ENCODE peak calls at places on chromosome 17, in six cellular contexts. One of them, this sample, is unnamed.

GRCh38 chr17:78716814-78717393 is 65.2 kb downstream of the CYTH1 start:
- DNase-seq in activated naive CD8-positive, alpha-beta T cell treated with anti-CD3 and anti-CD28 coated beads, Interleukin-2, amount 50 U/mL, for 24 hours: no peak
- DNase-seq in stimulated activated CD4-positive, alpha-beta T cell treated with anti-CD3 and anti-CD28 coated beads, Interleukin-1b, Interleukin-23, amount 100 ng/mL, for 1 hour: no peak
- DNase-seq in KBM-7: no peak
- DNase-seq in renal cortical epithelial cell: peak
- DNase-seq in stimulated activated CD8-positive, alpha-beta memory T cell treated with anti-CD3 and anti-CD28 coated beads, Interleukin-4, amount 100 ng/mL, for 1 hour: no peak
- DNase-seq in this sample: peak

GRCh38 chr17:79826210-79826680 is 13.0 kb downstream of the CBX4 start:
- DNase-seq in activated naive CD8-positive, alpha-beta T cell treated with anti-CD3 and anti-CD28 coated beads, Interleukin-2, amount 50 U/mL, for 24 hours: no peak
- DNase-seq in stimulated activated CD4-positive, alpha-beta T cell treated with anti-CD3 and anti-CD28 coated beads, Interleukin-1b, Interleukin-23, amount 100 ng/mL, for 1 hour: no peak
- DNase-seq in KBM-7: peak
- DNase-seq in renal cortical epithelial cell: no peak
- DNase-seq in stimulated activated CD8-positive, alpha-beta memory T cell treated with anti-CD3 and anti-CD28 coated beads, Interleukin-4, amount 100 ng/mL, for 1 hour: no peak
- DNase-seq in this sample: no peak

GRCh38 chr17:57662644-57663308 is 82.3 kb downstream of the CCDC182 start:
- DNase-seq in activated naive CD8-positive, alpha-beta T cell treated with anti-CD3 and anti-CD28 coated beads, Interleukin-2, amount 50 U/mL, for 24 hours: peak
- DNase-seq in stimulated activated CD4-positive, alpha-beta T cell treated with anti-CD3 and anti-CD28 coated beads, Interleukin-1b, Interleukin-23, amount 100 ng/mL, for 1 hour: no peak
- DNase-seq in KBM-7: peak
- DNase-seq in renal cortical epithelial cell: peak
- DNase-seq in stimulated activated CD8-positive, alpha-beta memory T cell treated with anti-CD3 and anti-CD28 coated beads, Interleukin-4, amount 100 ng/mL, for 1 hour: no peak
- DNase-seq in this sample: peak

GRCh38 chr17:4229627-4230026 is 34.2 kb downstream of the ANKFY1 start:
- DNase-seq in activated naive CD8-positive, alpha-beta T cell treated with anti-CD3 and anti-CD28 coated beads, Interleukin-2, amount 50 U/mL, for 24 hours: no peak
- DNase-seq in stimulated activated CD4-positive, alpha-beta T cell treated with anti-CD3 and anti-CD28 coated beads, Interleukin-1b, Interleukin-23, amount 100 ng/mL, for 1 hour: no peak
- DNase-seq in KBM-7: no peak
- DNase-seq in renal cortical epithelial cell: peak
- DNase-seq in stimulated activated CD8-positive, alpha-beta memory T cell treated with anti-CD3 and anti-CD28 coated beads, Interleukin-4, amount 100 ng/mL, for 1 hour: no peak
- DNase-seq in this sample: peak

GRCh38 chr17:28317099-28317964 is 1.7 kb upstream of the TMEM97 start:
- DNase-seq in activated naive CD8-positive, alpha-beta T cell treated with anti-CD3 and anti-CD28 coated beads, Interleukin-2, amount 50 U/mL, for 24 hours: no peak
- DNase-seq in stimulated activated CD4-positive, alpha-beta T cell treated with anti-CD3 and anti-CD28 coated beads, Interleukin-1b, Interleukin-23, amount 100 ng/mL, for 1 hour: no peak
- DNase-seq in KBM-7: no peak
- DNase-seq in renal cortical epithelial cell: no peak
- DNase-seq in stimulated activated CD8-positive, alpha-beta memory T cell treated with anti-CD3 and anti-CD28 coated beads, Interleukin-4, amount 100 ng/mL, for 1 hour: no peak
- DNase-seq in this sample: no peak

GRCh38 chr17:15516150-15516549 is 47.1 kb downstream of the TVP23C start:
- DNase-seq in activated naive CD8-positive, alpha-beta T cell treated with anti-CD3 and anti-CD28 coated beads, Interleukin-2, amount 50 U/mL, for 24 hours: no peak
- DNase-seq in stimulated activated CD4-positive, alpha-beta T cell treated with anti-CD3 and anti-CD28 coated beads, Interleukin-1b, Interleukin-23, amount 100 ng/mL, for 1 hour: no peak
- DNase-seq in KBM-7: no peak
- DNase-seq in renal cortical epithelial cell: peak
- DNase-seq in stimulated activated CD8-positive, alpha-beta memory T cell treated with anti-CD3 and anti-CD28 coated beads, Interleukin-4, amount 100 ng/mL, for 1 hour: no peak
- DNase-seq in this sample: no peak

GRCh38 chr17:57608369-57609124 is 136.6 kb downstream of the CCDC182 start:
- DNase-seq in activated naive CD8-positive, alpha-beta T cell treated with anti-CD3 and anti-CD28 coated beads, Interleukin-2, amount 50 U/mL, for 24 hours: no peak
- DNase-seq in stimulated activated CD4-positive, alpha-beta T cell treated with anti-CD3 and anti-CD28 coated beads, Interleukin-1b, Interleukin-23, amount 100 ng/mL, for 1 hour: no peak
- DNase-seq in KBM-7: no peak
- DNase-seq in renal cortical epithelial cell: no peak
- DNase-seq in stimulated activated CD8-positive, alpha-beta memory T cell treated with anti-CD3 and anti-CD28 coated beads, Interleukin-4, amount 100 ng/mL, for 1 hour: no peak
- DNase-seq in this sample: no peak

GRCh38 chr17:45339646-45340605 is 23.1 kb upstream of the MAP3K14 start:
- DNase-seq in activated naive CD8-positive, alpha-beta T cell treated with anti-CD3 and anti-CD28 coated beads, Interleukin-2, amount 50 U/mL, for 24 hours: no peak
- DNase-seq in stimulated activated CD4-positive, alpha-beta T cell treated with anti-CD3 and anti-CD28 coated beads, Interleukin-1b, Interleukin-23, amount 100 ng/mL, for 1 hour: no peak
- DNase-seq in KBM-7: no peak
- DNase-seq in renal cortical epithelial cell: no peak
- DNase-seq in stimulated activated CD8-positive, alpha-beta memory T cell treated with anti-CD3 and anti-CD28 coated beads, Interleukin-4, amount 100 ng/mL, for 1 hour: no peak
- DNase-seq in this sample: no peak

GRCh38 chr17:41917192-41917591 is 1.6 kb downstream of the ACLY start:
- DNase-seq in activated naive CD8-positive, alpha-beta T cell treated with anti-CD3 and anti-CD28 coated beads, Interleukin-2, amount 50 U/mL, for 24 hours: no peak
- DNase-seq in stimulated activated CD4-positive, alpha-beta T cell treated with anti-CD3 and anti-CD28 coated beads, Interleukin-1b, Interleukin-23, amount 100 ng/mL, for 1 hour: no peak
- DNase-seq in KBM-7: no peak
- DNase-seq in renal cortical epithelial cell: peak
- DNase-seq in stimulated activated CD8-positive, alpha-beta memory T cell treated with anti-CD3 and anti-CD28 coated beads, Interleukin-4, amount 100 ng/mL, for 1 hour: no peak
- DNase-seq in this sample: peak

GRCh38 chr17:8611135-8611534 is 19.4 kb downstream of the MYH10 start:
- DNase-seq in activated naive CD8-positive, alpha-beta T cell treated with anti-CD3 and anti-CD28 coated beads, Interleukin-2, amount 50 U/mL, for 24 hours: no peak
- DNase-seq in stimulated activated CD4-positive, alpha-beta T cell treated with anti-CD3 and anti-CD28 coated beads, Interleukin-1b, Interleukin-23, amount 100 ng/mL, for 1 hour: no peak
- DNase-seq in KBM-7: no peak
- DNase-seq in renal cortical epithelial cell: no peak
- DNase-seq in stimulated activated CD8-positive, alpha-beta memory T cell treated with anti-CD3 and anti-CD28 coated beads, Interleukin-4, amount 100 ng/mL, for 1 hour: no peak
- DNase-seq in this sample: no peak

GRCh38 chr17:8745586-8746500 is 1.2 kb upstream of the CCDC42 start:
- DNase-seq in activated naive CD8-positive, alpha-beta T cell treated with anti-CD3 and anti-CD28 coated beads, Interleukin-2, amount 50 U/mL, for 24 hours: peak
- DNase-seq in stimulated activated CD4-positive, alpha-beta T cell treated with anti-CD3 and anti-CD28 coated beads, Interleukin-1b, Interleukin-23, amount 100 ng/mL, for 1 hour: peak
- DNase-seq in KBM-7: peak
- DNase-seq in renal cortical epithelial cell: peak
- DNase-seq in stimulated activated CD8-positive, alpha-beta memory T cell treated with anti-CD3 and anti-CD28 coated beads, Interleukin-4, amount 100 ng/mL, for 1 hour: peak
- DNase-seq in this sample: peak

GRCh38 chr17:57806083-57806830 is 43.6 kb downstream of the MRPS23 start:
- DNase-seq in activated naive CD8-positive, alpha-beta T cell treated with anti-CD3 and anti-CD28 coated beads, Interleukin-2, amount 50 U/mL, for 24 hours: no peak
- DNase-seq in stimulated activated CD4-positive, alpha-beta T cell treated with anti-CD3 and anti-CD28 coated beads, Interleukin-1b, Interleukin-23, amount 100 ng/mL, for 1 hour: no peak
- DNase-seq in KBM-7: no peak
- DNase-seq in renal cortical epithelial cell: no peak
- DNase-seq in stimulated activated CD8-positive, alpha-beta memory T cell treated with anti-CD3 and anti-CD28 coated beads, Interleukin-4, amount 100 ng/mL, for 1 hour: no peak
- DNase-seq in this sample: no peak

GRCh38 chr17:12389421-12389820 is 276.3 kb upstream of the MYOCD start:
- DNase-seq in activated naive CD8-positive, alpha-beta T cell treated with anti-CD3 and anti-CD28 coated beads, Interleukin-2, amount 50 U/mL, for 24 hours: no peak
- DNase-seq in stimulated activated CD4-positive, alpha-beta T cell treated with anti-CD3 and anti-CD28 coated beads, Interleukin-1b, Interleukin-23, amount 100 ng/mL, for 1 hour: no peak
- DNase-seq in KBM-7: no peak
- DNase-seq in renal cortical epithelial cell: no peak
- DNase-seq in stimulated activated CD8-positive, alpha-beta memory T cell treated with anti-CD3 and anti-CD28 coated beads, Interleukin-4, amount 100 ng/mL, for 1 hour: no peak
- DNase-seq in this sample: no peak

GRCh38 chr17:70366421-70366820 is 197.1 kb downstream of the KCNJ2 start:
- DNase-seq in activated naive CD8-positive, alpha-beta T cell treated with anti-CD3 and anti-CD28 coated beads, Interleukin-2, amount 50 U/mL, for 24 hours: no peak
- DNase-seq in stimulated activated CD4-positive, alpha-beta T cell treated with anti-CD3 and anti-CD28 coated beads, Interleukin-1b, Interleukin-23, amount 100 ng/mL, for 1 hour: no peak
- DNase-seq in KBM-7: no peak
- DNase-seq in renal cortical epithelial cell: no peak
- DNase-seq in stimulated activated CD8-positive, alpha-beta memory T cell treated with anti-CD3 and anti-CD28 coated beads, Interleukin-4, amount 100 ng/mL, for 1 hour: no peak
- DNase-seq in this sample: no peak

GRCh38 chr17:75325827-75326586 is 36.8 kb upstream of the SLC25A19 start:
- DNase-seq in activated naive CD8-positive, alpha-beta T cell treated with anti-CD3 and anti-CD28 coated beads, Interleukin-2, amount 50 U/mL, for 24 hours: no peak
- DNase-seq in stimulated activated CD4-positive, alpha-beta T cell treated with anti-CD3 and anti-CD28 coated beads, Interleukin-1b, Interleukin-23, amount 100 ng/mL, for 1 hour: no peak
- DNase-seq in KBM-7: peak
- DNase-seq in renal cortical epithelial cell: no peak
- DNase-seq in stimulated activated CD8-positive, alpha-beta memory T cell treated with anti-CD3 and anti-CD28 coated beads, Interleukin-4, amount 100 ng/mL, for 1 hour: no peak
- DNase-seq in this sample: no peak

GRCh38 chr17:46044286-46044928 is 45.4 kb downstream of the STH start:
- DNase-seq in activated naive CD8-positive, alpha-beta T cell treated with anti-CD3 and anti-CD28 coated beads, Interleukin-2, amount 50 U/mL, for 24 hours: peak
- DNase-seq in stimulated activated CD4-positive, alpha-beta T cell treated with anti-CD3 and anti-CD28 coated beads, Interleukin-1b, Interleukin-23, amount 100 ng/mL, for 1 hour: peak
- DNase-seq in KBM-7: peak
- DNase-seq in renal cortical epithelial cell: peak
- DNase-seq in stimulated activated CD8-positive, alpha-beta memory T cell treated with anti-CD3 and anti-CD28 coated beads, Interleukin-4, amount 100 ng/mL, for 1 hour: peak
- DNase-seq in this sample: peak

GRCh38 chr17:9363440-9364350 is 211.9 kb downstream of the STX8 start:
- DNase-seq in activated naive CD8-positive, alpha-beta T cell treated with anti-CD3 and anti-CD28 coated beads, Interleukin-2, amount 50 U/mL, for 24 hours: no peak
- DNase-seq in stimulated activated CD4-positive, alpha-beta T cell treated with anti-CD3 and anti-CD28 coated beads, Interleukin-1b, Interleukin-23, amount 100 ng/mL, for 1 hour: no peak
- DNase-seq in KBM-7: no peak
- DNase-seq in renal cortical epithelial cell: peak
- DNase-seq in stimulated activated CD8-positive, alpha-beta memory T cell treated with anti-CD3 and anti-CD28 coated beads, Interleukin-4, amount 100 ng/mL, for 1 hour: no peak
- DNase-seq in this sample: no peak

GRCh38 chr17:6496116-6496481 is 51.8 kb downstream of the PIMREG start:
- DNase-seq in activated naive CD8-positive, alpha-beta T cell treated with anti-CD3 and anti-CD28 coated beads, Interleukin-2, amount 50 U/mL, for 24 hours: peak
- DNase-seq in stimulated activated CD4-positive, alpha-beta T cell treated with anti-CD3 and anti-CD28 coated beads, Interleukin-1b, Interleukin-23, amount 100 ng/mL, for 1 hour: no peak
- DNase-seq in KBM-7: peak
- DNase-seq in renal cortical epithelial cell: no peak
- DNase-seq in stimulated activated CD8-positive, alpha-beta memory T cell treated with anti-CD3 and anti-CD28 coated beads, Interleukin-4, amount 100 ng/mL, for 1 hour: no peak
- DNase-seq in this sample: no peak

GRCh38 chr17:31136319-31136718 is 41.5 kb downstream of the NF1 start:
- DNase-seq in activated naive CD8-positive, alpha-beta T cell treated with anti-CD3 and anti-CD28 coated beads, Interleukin-2, amount 50 U/mL, for 24 hours: no peak
- DNase-seq in stimulated activated CD4-positive, alpha-beta T cell treated with anti-CD3 and anti-CD28 coated beads, Interleukin-1b, Interleukin-23, amount 100 ng/mL, for 1 hour: no peak
- DNase-seq in KBM-7: no peak
- DNase-seq in renal cortical epithelial cell: no peak
- DNase-seq in stimulated activated CD8-positive, alpha-beta memory T cell treated with anti-CD3 and anti-CD28 coated beads, Interleukin-4, amount 100 ng/mL, for 1 hour: no peak
- DNase-seq in this sample: peak

GRCh38 chr17:292016-292415 is 60.6 kb downstream of the RPH3AL start:
- DNase-seq in activated naive CD8-positive, alpha-beta T cell treated with anti-CD3 and anti-CD28 coated beads, Interleukin-2, amount 50 U/mL, for 24 hours: no peak
- DNase-seq in stimulated activated CD4-positive, alpha-beta T cell treated with anti-CD3 and anti-CD28 coated beads, Interleukin-1b, Interleukin-23, amount 100 ng/mL, for 1 hour: no peak
- DNase-seq in KBM-7: no peak
- DNase-seq in renal cortical epithelial cell: no peak
- DNase-seq in stimulated activated CD8-positive, alpha-beta memory T cell treated with anti-CD3 and anti-CD28 coated beads, Interleukin-4, amount 100 ng/mL, for 1 hour: no peak
- DNase-seq in this sample: no peak

GRCh38 chr17:39740357-39741111 is 2.8 kb downstream of the GRB7 start:
- DNase-seq in activated naive CD8-positive, alpha-beta T cell treated with anti-CD3 and anti-CD28 coated beads, Interleukin-2, amount 50 U/mL, for 24 hours: no peak
- DNase-seq in stimulated activated CD4-positive, alpha-beta T cell treated with anti-CD3 and anti-CD28 coated beads, Interleukin-1b, Interleukin-23, amount 100 ng/mL, for 1 hour: no peak
- DNase-seq in KBM-7: peak
- DNase-seq in renal cortical epithelial cell: peak
- DNase-seq in stimulated activated CD8-positive, alpha-beta memory T cell treated with anti-CD3 and anti-CD28 coated beads, Interleukin-4, amount 100 ng/mL, for 1 hour: no peak
- DNase-seq in this sample: peak

GRCh38 chr17:72916991-72917390 is 175.5 kb downstream of the SLC39A11 start:
- DNase-seq in activated naive CD8-positive, alpha-beta T cell treated with anti-CD3 and anti-CD28 coated beads, Interleukin-2, amount 50 U/mL, for 24 hours: no peak
- DNase-seq in stimulated activated CD4-positive, alpha-beta T cell treated with anti-CD3 and anti-CD28 coated beads, Interleukin-1b, Interleukin-23, amount 100 ng/mL, for 1 hour: no peak
- DNase-seq in KBM-7: no peak
- DNase-seq in renal cortical epithelial cell: no peak
- DNase-seq in stimulated activated CD8-positive, alpha-beta memory T cell treated with anti-CD3 and anti-CD28 coated beads, Interleukin-4, amount 100 ng/mL, for 1 hour: no peak
- DNase-seq in this sample: no peak

GRCh38 chr17:5672815-5673430 is 88.6 kb upstream of the NLRP1 start:
- DNase-seq in activated naive CD8-positive, alpha-beta T cell treated with anti-CD3 and anti-CD28 coated beads, Interleukin-2, amount 50 U/mL, for 24 hours: no peak
- DNase-seq in stimulated activated CD4-positive, alpha-beta T cell treated with anti-CD3 and anti-CD28 coated beads, Interleukin-1b, Interleukin-23, amount 100 ng/mL, for 1 hour: no peak
- DNase-seq in KBM-7: no peak
- DNase-seq in renal cortical epithelial cell: no peak
- DNase-seq in stimulated activated CD8-positive, alpha-beta memory T cell treated with anti-CD3 and anti-CD28 coated beads, Interleukin-4, amount 100 ng/mL, for 1 hour: no peak
- DNase-seq in this sample: no peak

GRCh38 chr17:17682293-17682736 is 1.1 kb downstream of the RAI1 start:
- DNase-seq in activated naive CD8-positive, alpha-beta T cell treated with anti-CD3 and anti-CD28 coated beads, Interleukin-2, amount 50 U/mL, for 24 hours: peak
- DNase-seq in stimulated activated CD4-positive, alpha-beta T cell treated with anti-CD3 and anti-CD28 coated beads, Interleukin-1b, Interleukin-23, amount 100 ng/mL, for 1 hour: peak
- DNase-seq in KBM-7: peak
- DNase-seq in renal cortical epithelial cell: no peak
- DNase-seq in stimulated activated CD8-positive, alpha-beta memory T cell treated with anti-CD3 and anti-CD28 coated beads, Interleukin-4, amount 100 ng/mL, for 1 hour: no peak
- DNase-seq in this sample: no peak

This sample was measured in Caki2.